ENCODE peak calls at places on chromosomes 1 and 21, in six cellular contexts. P, D, L, C, I and Q are unnamed samples.

GRCh38 chr1:186838380-186839076 is 9.8 kb downstream of the PLA2G4A start:
- DNase-seq in D (no peak), C (no peak), P (peak; percentile 80), I (no peak), L (no peak), Q (no peak)

GRCh38 chr1:162319510-162320160 is 57.0 kb downstream of the SPATA46 start:
- DNase-seq in D (no peak), L (no peak), I (no peak), C (no peak), P (no peak), Q (no peak)

GRCh38 chr1:66240491-66241484 is 293.2 kb upstream of the SGIP1 start:
- DNase-seq in L (no peak), I (no peak), D (no peak), P (no peak), C (no peak), Q (no peak)

GRCh38 chr1:203521071-203521794 is 27.3 kb downstream of the OPTC start:
- DNase-seq in C (no peak), L (no peak), D (no peak), I (no peak), P (no peak), Q (no peak)

GRCh38 chr1:234541281-234541975 is 62.4 kb upstream of the TARBP1 start:
- DNase-seq in P (no peak), C (no peak), L (peak; percentile 33), D (no peak), I (no peak), Q (no peak)

GRCh38 chr1:172824199-172824598 is 165.3 kb downstream of the FASLG start:
- DNase-seq in P (no peak), L (no peak), I (no peak), C (no peak), D (no peak), Q (peak; percentile 20)

GRCh38 chr1:158145173-158145719 is 35.4 kb upstream of the CD1D start:
- DNase-seq in D (no peak), L (peak; percentile 22), P (peak; percentile 17), I (no peak), C (no peak), Q (no peak)

GRCh38 chr1:154479764-154480421 is 22.1 kb upstream of the TDRD10 start:
- DNase-seq in D (peak; percentile 82), C (peak; percentile 45), L (peak; percentile 86), I (peak; percentile 74), P (peak; percentile 92), Q (peak; percentile 84)

GRCh38 chr1:26112407-26112775 is 767 bp downstream of the PDIK1L start:
- DNase-seq in D (no peak), L (no peak), C (no peak), I (no peak), P (peak; percentile 46), Q (peak; percentile 56)

GRCh38 chr1:26110731-26111529 is 694 bp upstream of the PDIK1L start:
- DNase-seq in C (no peak), D (peak; percentile 90), P (peak; percentile 66), I (peak; percentile 48), L (peak; percentile 64), Q (peak; percentile 84)

GRCh38 chr1:26114165-26114927 is 2.7 kb downstream of the PDIK1L start:
- DNase-seq in I (no peak), C (no peak), L (no peak), P (no peak), D (no peak), Q (no peak)

GRCh38 chr1:26109229-26110164 is 2.1 kb upstream of the PDIK1L start:
- DNase-seq in C (no peak), L (no peak), I (no peak), P (no peak), D (no peak), Q (no peak)

GRCh38 chr1:26111530-26112406 is at the start of gene PDIK1L:
- DNase-seq in D (peak; percentile 90), C (peak; percentile 73), P (peak; percentile 96), I (peak; percentile 84), L (peak; percentile 94), Q (peak; percentile 96)
- TF ChIP-seq POLR2A in D (peak; percentile 84), C (peak; percentile 88), P (peak; percentile 72), I (peak; percentile 76), L (peak; percentile 44), Q (peak; percentile 79)

GRCh38 chr21:36887983-36888382 is 78.5 kb downstream of the HLCS start:
- DNase-seq in D (no peak), I (no peak), L (no peak), P (no peak), C (no peak), Q (no peak)
- TF ChIP-seq MYC in D (no peak), I (no peak), L (no peak), P (no peak), C (no peak), Q (no peak)

GRCh38 chr1:169113613-169114119 is 7.2 kb downstream of the ATP1B1 start:
- DNase-seq in L (peak; percentile 91), D (no peak), I (peak; percentile 72), P (peak; percentile 79), C (no peak), Q (no peak)

GRCh38 chr1:169117014-169117413 is 10.5 kb downstream of the ATP1B1 start:
- DNase-seq in L (no peak), C (no peak), P (no peak), I (no peak), D (no peak), Q (no peak)

GRCh38 chr1:169117599-169117998 is 11.1 kb downstream of the ATP1B1 start:
- DNase-seq in I (no peak), P (no peak), L (no peak), C (no peak), D (no peak), Q (no peak)

GRCh38 chr1:169118227-169118626 is 11.7 kb downstream of the ATP1B1 start:
- DNase-seq in C (no peak), I (no peak), L (no peak), P (no peak), D (no peak), Q (no peak)

GRCh38 chr1:169115891-169116585 is 9.5 kb downstream of the ATP1B1 start:
- DNase-seq in L (peak; percentile 82), C (peak; percentile 66), I (peak; percentile 96), P (no peak), D (no peak), Q (no peak)
- TF ChIP-seq MAX in L (peak; percentile 34), C (no peak), I (peak; percentile 34), P (no peak), D (no peak), Q (no peak)

DNA sequence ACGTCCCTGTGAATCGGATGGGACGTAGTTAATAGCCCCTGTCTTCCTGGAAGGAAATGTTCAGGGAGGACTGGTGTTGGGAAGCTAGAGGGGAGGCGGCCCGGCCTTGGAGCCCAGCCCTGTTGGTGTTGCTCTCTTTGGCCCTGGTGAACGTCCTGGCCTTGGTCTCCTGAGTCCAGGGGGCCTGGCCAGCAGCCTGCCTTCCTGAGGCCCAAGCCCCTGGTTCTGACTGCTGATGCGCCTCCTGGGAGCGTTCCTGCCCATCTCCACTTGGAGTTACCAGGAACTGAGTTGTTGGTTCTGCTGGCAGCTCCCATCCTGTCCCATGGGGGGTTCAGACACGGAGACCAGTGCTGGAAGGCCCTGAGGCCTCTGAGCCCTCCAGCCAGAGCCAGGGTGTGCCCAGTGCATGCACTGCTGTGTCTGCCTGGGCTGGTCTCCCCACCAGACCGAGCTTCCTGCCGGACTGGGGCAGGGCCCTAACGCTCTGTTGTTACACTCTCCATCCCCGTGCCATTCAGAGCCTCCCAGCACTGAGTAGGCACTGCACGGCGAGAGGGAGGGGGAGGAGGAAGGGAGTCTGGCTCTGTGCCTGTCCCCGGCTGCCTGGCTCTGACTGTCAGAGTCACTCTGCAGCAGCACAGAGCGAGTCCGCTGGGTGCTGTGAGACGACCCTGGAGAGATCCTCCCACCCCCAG is 382.5 kb upstream of the VAMP3 start:
- DNase-seq in L (no peak), C (no peak), P (peak; percentile 51), D (no peak), I (no peak), Q (no peak)
- TF ChIP-seq POLR2A in L (no peak), C (no peak), P (no peak), D (no peak), I (no peak), Q (no peak)